ENCODE peak calls at places on chromosomes 2 and 18, in eight cellular contexts. One of them, this sample, is unnamed.

GRCh38 chr2:88580088-88580487 is 47.2 kb downstream of the EIF2AK3 start:
- DNase-seq in SJCRH30: no peak
- DNase-seq in IMR-90: no peak
- DNase-seq in stimulated activated CD4-positive, alpha-beta T cell treated with anti-CD3 and anti-CD28 coated beads, Interleukin-15, amount 100 ng/mL, for 1 hour: no peak
- DNase-seq in smooth muscle cell of the brain vasculature: no peak
- DNase-seq in fibroblast of gingiva: no peak
- DNase-seq in stimulated activated CD8-positive, alpha-beta memory T cell treated with anti-CD3 and anti-CD28 coated beads, Interleukin-7, amount 100 ng/mL, for 1 hour: no peak
- DNase-seq in iris pigment epithelial cell: no peak
- DNase-seq in this sample: no peak

GRCh38 chr2:232875256-232876070 is 5.4 kb downstream of the SNORC start:
- DNase-seq in IMR-90: no peak
- DNase-seq in stimulated activated CD8-positive, alpha-beta memory T cell treated with anti-CD3 and anti-CD28 coated beads, Interleukin-7, amount 100 ng/mL, for 1 hour: no peak
- DNase-seq in fibroblast of gingiva: no peak
- DNase-seq in iris pigment epithelial cell: no peak
- DNase-seq in stimulated activated CD4-positive, alpha-beta T cell treated with anti-CD3 and anti-CD28 coated beads, Interleukin-15, amount 100 ng/mL, for 1 hour: no peak
- DNase-seq in smooth muscle cell of the brain vasculature: no peak
- DNase-seq in SJCRH30: no peak
- DNase-seq in this sample: peak

GRCh38 chr2:239814917-239815637 is 210.1 kb downstream of the NDUFA10 start:
- DNase-seq in smooth muscle cell of the brain vasculature: no peak
- DNase-seq in SJCRH30: no peak
- DNase-seq in stimulated activated CD8-positive, alpha-beta memory T cell treated with anti-CD3 and anti-CD28 coated beads, Interleukin-7, amount 100 ng/mL, for 1 hour: no peak
- DNase-seq in iris pigment epithelial cell: no peak
- DNase-seq in IMR-90: no peak
- DNase-seq in fibroblast of gingiva: no peak
- DNase-seq in stimulated activated CD4-positive, alpha-beta T cell treated with anti-CD3 and anti-CD28 coated beads, Interleukin-15, amount 100 ng/mL, for 1 hour: no peak
- DNase-seq in this sample: peak

GRCh38 chr2:18662689-18663088 is 73.3 kb upstream of the NT5C1B start:
- DNase-seq in fibroblast of gingiva: no peak
- DNase-seq in iris pigment epithelial cell: no peak
- DNase-seq in smooth muscle cell of the brain vasculature: no peak
- DNase-seq in IMR-90: no peak
- DNase-seq in stimulated activated CD8-positive, alpha-beta memory T cell treated with anti-CD3 and anti-CD28 coated beads, Interleukin-7, amount 100 ng/mL, for 1 hour: no peak
- DNase-seq in SJCRH30: no peak
- DNase-seq in stimulated activated CD4-positive, alpha-beta T cell treated with anti-CD3 and anti-CD28 coated beads, Interleukin-15, amount 100 ng/mL, for 1 hour: no peak
- DNase-seq in this sample: no peak

GRCh38 chr2:693606-694005 is 16.4 kb upstream of the TMEM18 start:
- DNase-seq in IMR-90: peak
- DNase-seq in fibroblast of gingiva: no peak
- DNase-seq in iris pigment epithelial cell: peak
- DNase-seq in stimulated activated CD4-positive, alpha-beta T cell treated with anti-CD3 and anti-CD28 coated beads, Interleukin-15, amount 100 ng/mL, for 1 hour: no peak
- DNase-seq in smooth muscle cell of the brain vasculature: no peak
- DNase-seq in SJCRH30: no peak
- DNase-seq in stimulated activated CD8-positive, alpha-beta memory T cell treated with anti-CD3 and anti-CD28 coated beads, Interleukin-7, amount 100 ng/mL, for 1 hour: no peak
- DNase-seq in this sample: no peak

GRCh38 chr18:62486290-62486964 is 36.4 kb upstream of the ZCCHC2 start:
- DNase-seq in SJCRH30: no peak
- DNase-seq in iris pigment epithelial cell: peak
- DNase-seq in smooth muscle cell of the brain vasculature: no peak
- DNase-seq in stimulated activated CD8-positive, alpha-beta memory T cell treated with anti-CD3 and anti-CD28 coated beads, Interleukin-7, amount 100 ng/mL, for 1 hour: no peak
- DNase-seq in stimulated activated CD4-positive, alpha-beta T cell treated with anti-CD3 and anti-CD28 coated beads, Interleukin-15, amount 100 ng/mL, for 1 hour: no peak
- DNase-seq in fibroblast of gingiva: no peak
- DNase-seq in IMR-90: peak
- DNase-seq in this sample: no peak

GRCh38 chr2:8569332-8569930 is 112.4 kb upstream of the ID2 start:
- DNase-seq in stimulated activated CD8-positive, alpha-beta memory T cell treated with anti-CD3 and anti-CD28 coated beads, Interleukin-7, amount 100 ng/mL, for 1 hour: no peak
- DNase-seq in smooth muscle cell of the brain vasculature: no peak
- DNase-seq in SJCRH30: no peak
- DNase-seq in iris pigment epithelial cell: no peak
- DNase-seq in fibroblast of gingiva: no peak
- DNase-seq in stimulated activated CD4-positive, alpha-beta T cell treated with anti-CD3 and anti-CD28 coated beads, Interleukin-15, amount 100 ng/mL, for 1 hour: no peak
- DNase-seq in IMR-90: no peak
- DNase-seq in this sample: no peak

GRCh38 chr2:96108578-96109561 is 7.5 kb downstream of the ADRA2B start:
- DNase-seq in IMR-90: no peak
- DNase-seq in stimulated activated CD4-positive, alpha-beta T cell treated with anti-CD3 and anti-CD28 coated beads, Interleukin-15, amount 100 ng/mL, for 1 hour: no peak
- DNase-seq in iris pigment epithelial cell: no peak
- DNase-seq in SJCRH30: peak
- DNase-seq in stimulated activated CD8-positive, alpha-beta memory T cell treated with anti-CD3 and anti-CD28 coated beads, Interleukin-7, amount 100 ng/mL, for 1 hour: no peak
- DNase-seq in fibroblast of gingiva: no peak
- DNase-seq in smooth muscle cell of the brain vasculature: no peak
- DNase-seq in this sample: peak

GRCh38 chr18:45825258-45825744 is at the start of gene SIGLEC15:
- DNase-seq in stimulated activated CD4-positive, alpha-beta T cell treated with anti-CD3 and anti-CD28 coated beads, Interleukin-15, amount 100 ng/mL, for 1 hour: no peak
- DNase-seq in iris pigment epithelial cell: no peak
- DNase-seq in IMR-90: no peak
- DNase-seq in stimulated activated CD8-positive, alpha-beta memory T cell treated with anti-CD3 and anti-CD28 coated beads, Interleukin-7, amount 100 ng/mL, for 1 hour: no peak
- DNase-seq in SJCRH30: no peak
- DNase-seq in fibroblast of gingiva: no peak
- DNase-seq in smooth muscle cell of the brain vasculature: no peak
- DNase-seq in this sample: no peak

GRCh38 chr18:61992285-61992684 is 99.5 kb upstream of the RNF152 start:
- DNase-seq in SJCRH30: peak
- DNase-seq in smooth muscle cell of the brain vasculature: peak
- DNase-seq in IMR-90: peak
- DNase-seq in iris pigment epithelial cell: peak
- DNase-seq in stimulated activated CD8-positive, alpha-beta memory T cell treated with anti-CD3 and anti-CD28 coated beads, Interleukin-7, amount 100 ng/mL, for 1 hour: no peak
- DNase-seq in fibroblast of gingiva: peak
- DNase-seq in stimulated activated CD4-positive, alpha-beta T cell treated with anti-CD3 and anti-CD28 coated beads, Interleukin-15, amount 100 ng/mL, for 1 hour: no peak
- DNase-seq in this sample: no peak

GRCh38 chr2:169185711-169186110 is 116.3 kb downstream of the DHRS9 start:
- DNase-seq in stimulated activated CD8-positive, alpha-beta memory T cell treated with anti-CD3 and anti-CD28 coated beads, Interleukin-7, amount 100 ng/mL, for 1 hour: no peak
- DNase-seq in stimulated activated CD4-positive, alpha-beta T cell treated with anti-CD3 and anti-CD28 coated beads, Interleukin-15, amount 100 ng/mL, for 1 hour: no peak
- DNase-seq in IMR-90: no peak
- DNase-seq in smooth muscle cell of the brain vasculature: no peak
- DNase-seq in fibroblast of gingiva: no peak
- DNase-seq in SJCRH30: no peak
- DNase-seq in iris pigment epithelial cell: no peak
- DNase-seq in this sample: no peak

GRCh38 chr2:151051584-151052220 is 210.0 kb downstream of the RBM43 start:
- DNase-seq in SJCRH30: peak
- DNase-seq in stimulated activated CD4-positive, alpha-beta T cell treated with anti-CD3 and anti-CD28 coated beads, Interleukin-15, amount 100 ng/mL, for 1 hour: no peak
- DNase-seq in smooth muscle cell of the brain vasculature: peak
- DNase-seq in IMR-90: peak
- DNase-seq in fibroblast of gingiva: peak
- DNase-seq in iris pigment epithelial cell: peak
- DNase-seq in stimulated activated CD8-positive, alpha-beta memory T cell treated with anti-CD3 and anti-CD28 coated beads, Interleukin-7, amount 100 ng/mL, for 1 hour: no peak
- DNase-seq in this sample: no peak

GRCh38 chr2:62042944-62043343 is 137.5 kb downstream of the COMMD1 start:
- DNase-seq in iris pigment epithelial cell: peak
- DNase-seq in stimulated activated CD8-positive, alpha-beta memory T cell treated with anti-CD3 and anti-CD28 coated beads, Interleukin-7, amount 100 ng/mL, for 1 hour: no peak
- DNase-seq in smooth muscle cell of the brain vasculature: no peak
- DNase-seq in fibroblast of gingiva: peak
- DNase-seq in SJCRH30: no peak
- DNase-seq in stimulated activated CD4-positive, alpha-beta T cell treated with anti-CD3 and anti-CD28 coated beads, Interleukin-15, amount 100 ng/mL, for 1 hour: no peak
- DNase-seq in IMR-90: peak
- DNase-seq in this sample: no peak

GRCh38 chr2:10221976-10222870 is 80.5 kb upstream of the HPCAL1 start:
- DNase-seq in iris pigment epithelial cell: no peak
- DNase-seq in stimulated activated CD8-positive, alpha-beta memory T cell treated with anti-CD3 and anti-CD28 coated beads, Interleukin-7, amount 100 ng/mL, for 1 hour: no peak
- DNase-seq in fibroblast of gingiva: no peak
- DNase-seq in stimulated activated CD4-positive, alpha-beta T cell treated with anti-CD3 and anti-CD28 coated beads, Interleukin-15, amount 100 ng/mL, for 1 hour: no peak
- DNase-seq in smooth muscle cell of the brain vasculature: no peak
- DNase-seq in IMR-90: no peak
- DNase-seq in SJCRH30: peak
- DNase-seq in this sample: peak

GRCh38 chr2:142422041-142422440 is 291.2 kb upstream of the LRP1B start:
- DNase-seq in iris pigment epithelial cell: no peak
- DNase-seq in IMR-90: no peak
- DNase-seq in fibroblast of gingiva: no peak
- DNase-seq in stimulated activated CD8-positive, alpha-beta memory T cell treated with anti-CD3 and anti-CD28 coated beads, Interleukin-7, amount 100 ng/mL, for 1 hour: no peak
- DNase-seq in smooth muscle cell of the brain vasculature: no peak
- DNase-seq in SJCRH30: no peak
- DNase-seq in stimulated activated CD4-positive, alpha-beta T cell treated with anti-CD3 and anti-CD28 coated beads, Interleukin-15, amount 100 ng/mL, for 1 hour: no peak
- DNase-seq in this sample: no peak

GRCh38 chr2:171307560-171307959 is 126.2 kb downstream of the METTL8 start:
- DNase-seq in smooth muscle cell of the brain vasculature: no peak
- DNase-seq in IMR-90: no peak
- DNase-seq in SJCRH30: no peak
- DNase-seq in stimulated activated CD8-positive, alpha-beta memory T cell treated with anti-CD3 and anti-CD28 coated beads, Interleukin-7, amount 100 ng/mL, for 1 hour: no peak
- DNase-seq in stimulated activated CD4-positive, alpha-beta T cell treated with anti-CD3 and anti-CD28 coated beads, Interleukin-15, amount 100 ng/mL, for 1 hour: no peak
- DNase-seq in fibroblast of gingiva: no peak
- DNase-seq in iris pigment epithelial cell: no peak
- DNase-seq in this sample: no peak

GRCh38 chr2:134623796-134624195 is 95.0 kb downstream of the TMEM163 start:
- DNase-seq in stimulated activated CD8-positive, alpha-beta memory T cell treated with anti-CD3 and anti-CD28 coated beads, Interleukin-7, amount 100 ng/mL, for 1 hour: no peak
- DNase-seq in SJCRH30: no peak
- DNase-seq in fibroblast of gingiva: no peak
- DNase-seq in smooth muscle cell of the brain vasculature: no peak
- DNase-seq in IMR-90: no peak
- DNase-seq in iris pigment epithelial cell: no peak
- DNase-seq in stimulated activated CD4-positive, alpha-beta T cell treated with anti-CD3 and anti-CD28 coated beads, Interleukin-15, amount 100 ng/mL, for 1 hour: no peak
- DNase-seq in this sample: no peak

GRCh38 chr2:142863485-142863921 is 14.0 kb upstream of the KYNU start:
- DNase-seq in SJCRH30: no peak
- DNase-seq in stimulated activated CD4-positive, alpha-beta T cell treated with anti-CD3 and anti-CD28 coated beads, Interleukin-15, amount 100 ng/mL, for 1 hour: no peak
- DNase-seq in IMR-90: peak
- DNase-seq in iris pigment epithelial cell: peak
- DNase-seq in fibroblast of gingiva: peak
- DNase-seq in smooth muscle cell of the brain vasculature: no peak
- DNase-seq in stimulated activated CD8-positive, alpha-beta memory T cell treated with anti-CD3 and anti-CD28 coated beads, Interleukin-7, amount 100 ng/mL, for 1 hour: no peak
- DNase-seq in this sample: no peak

GRCh38 chr2:18684202-18685040 is 95.1 kb upstream of the NT5C1B start:
- DNase-seq in stimulated activated CD8-positive, alpha-beta memory T cell treated with anti-CD3 and anti-CD28 coated beads, Interleukin-7, amount 100 ng/mL, for 1 hour: no peak
- DNase-seq in fibroblast of gingiva: peak
- DNase-seq in SJCRH30: peak
- DNase-seq in stimulated activated CD4-positive, alpha-beta T cell treated with anti-CD3 and anti-CD28 coated beads, Interleukin-15, amount 100 ng/mL, for 1 hour: no peak
- DNase-seq in smooth muscle cell of the brain vasculature: no peak
- DNase-seq in IMR-90: peak
- DNase-seq in iris pigment epithelial cell: peak
- DNase-seq in this sample: no peak

GRCh38 chr2:85886585-85886984 is 2.2 kb downstream of the ST3GAL5 start:
- DNase-seq in fibroblast of gingiva: peak
- DNase-seq in stimulated activated CD8-positive, alpha-beta memory T cell treated with anti-CD3 and anti-CD28 coated beads, Interleukin-7, amount 100 ng/mL, for 1 hour: no peak
- DNase-seq in iris pigment epithelial cell: peak
- DNase-seq in SJCRH30: peak
- DNase-seq in IMR-90: peak
- DNase-seq in smooth muscle cell of the brain vasculature: no peak
- DNase-seq in stimulated activated CD4-positive, alpha-beta T cell treated with anti-CD3 and anti-CD28 coated beads, Interleukin-15, amount 100 ng/mL, for 1 hour: no peak
- DNase-seq in this sample: peak

GRCh38 chr2:236637691-236638569 is 68.3 kb downstream of the ACKR3 start:
- DNase-seq in iris pigment epithelial cell: no peak
- DNase-seq in smooth muscle cell of the brain vasculature: no peak
- DNase-seq in stimulated activated CD4-positive, alpha-beta T cell treated with anti-CD3 and anti-CD28 coated beads, Interleukin-15, amount 100 ng/mL, for 1 hour: no peak
- DNase-seq in fibroblast of gingiva: no peak
- DNase-seq in stimulated activated CD8-positive, alpha-beta memory T cell treated with anti-CD3 and anti-CD28 coated beads, Interleukin-7, amount 100 ng/mL, for 1 hour: no peak
- DNase-seq in IMR-90: peak
- DNase-seq in SJCRH30: no peak
- DNase-seq in this sample: no peak

GRCh38 chr2:46800218-46800617 is 115.4 kb downstream of the MCFD2 start:
- DNase-seq in stimulated activated CD8-positive, alpha-beta memory T cell treated with anti-CD3 and anti-CD28 coated beads, Interleukin-7, amount 100 ng/mL, for 1 hour: no peak
- DNase-seq in IMR-90: peak
- DNase-seq in iris pigment epithelial cell: peak
- DNase-seq in fibroblast of gingiva: no peak
- DNase-seq in smooth muscle cell of the brain vasculature: no peak
- DNase-seq in SJCRH30: no peak
- DNase-seq in stimulated activated CD4-positive, alpha-beta T cell treated with anti-CD3 and anti-CD28 coated beads, Interleukin-15, amount 100 ng/mL, for 1 hour: no peak
- DNase-seq in this sample: no peak

GRCh38 chr2:138777996-138778395 is 2.2 kb downstream of the NXPH2 start:
- DNase-seq in SJCRH30: peak
- DNase-seq in stimulated activated CD4-positive, alpha-beta T cell treated with anti-CD3 and anti-CD28 coated beads, Interleukin-15, amount 100 ng/mL, for 1 hour: no peak
- DNase-seq in smooth muscle cell of the brain vasculature: no peak
- DNase-seq in fibroblast of gingiva: peak
- DNase-seq in IMR-90: peak
- DNase-seq in stimulated activated CD8-positive, alpha-beta memory T cell treated with anti-CD3 and anti-CD28 coated beads, Interleukin-7, amount 100 ng/mL, for 1 hour: no peak
- DNase-seq in iris pigment epithelial cell: peak
- DNase-seq in this sample: no peak

GRCh38 chr2:176104338-176105077 is 2.6 kb upstream of the HOXD11 start:
- DNase-seq in stimulated activated CD8-positive, alpha-beta memory T cell treated with anti-CD3 and anti-CD28 coated beads, Interleukin-7, amount 100 ng/mL, for 1 hour: no peak
- DNase-seq in fibroblast of gingiva: no peak
- DNase-seq in smooth muscle cell of the brain vasculature: no peak
- DNase-seq in iris pigment epithelial cell: no peak
- DNase-seq in stimulated activated CD4-positive, alpha-beta T cell treated with anti-CD3 and anti-CD28 coated beads, Interleukin-15, amount 100 ng/mL, for 1 hour: no peak
- DNase-seq in IMR-90: no peak
- DNase-seq in SJCRH30: no peak
- DNase-seq in this sample: no peak

GRCh38 chr2:181656450-181657261 is at the start of gene CERKL:
- DNase-seq in fibroblast of gingiva: peak
- DNase-seq in iris pigment epithelial cell: peak
- DNase-seq in stimulated activated CD4-positive, alpha-beta T cell treated with anti-CD3 and anti-CD28 coated beads, Interleukin-15, amount 100 ng/mL, for 1 hour: no peak
- DNase-seq in stimulated activated CD8-positive, alpha-beta memory T cell treated with anti-CD3 and anti-CD28 coated beads, Interleukin-7, amount 100 ng/mL, for 1 hour: no peak
- DNase-seq in IMR-90: peak
- DNase-seq in smooth muscle cell of the brain vasculature: no peak
- DNase-seq in SJCRH30: no peak
- DNase-seq in this sample: peak

GRCh38 chr2:229672021-229672420 is 42.3 kb downstream of the DNER start:
- DNase-seq in stimulated activated CD4-positive, alpha-beta T cell treated with anti-CD3 and anti-CD28 coated beads, Interleukin-15, amount 100 ng/mL, for 1 hour: no peak
- DNase-seq in IMR-90: no peak
- DNase-seq in smooth muscle cell of the brain vasculature: no peak
- DNase-seq in iris pigment epithelial cell: no peak
- DNase-seq in SJCRH30: no peak
- DNase-seq in stimulated activated CD8-positive, alpha-beta memory T cell treated with anti-CD3 and anti-CD28 coated beads, Interleukin-7, amount 100 ng/mL, for 1 hour: no peak
- DNase-seq in fibroblast of gingiva: no peak
- DNase-seq in this sample: no peak

GRCh38 chr2:147623328-147623727 is 221.5 kb upstream of the ACVR2A start:
- DNase-seq in stimulated activated CD4-positive, alpha-beta T cell treated with anti-CD3 and anti-CD28 coated beads, Interleukin-15, amount 100 ng/mL, for 1 hour: no peak
- DNase-seq in SJCRH30: no peak
- DNase-seq in fibroblast of gingiva: no peak
- DNase-seq in stimulated activated CD8-positive, alpha-beta memory T cell treated with anti-CD3 and anti-CD28 coated beads, Interleukin-7, amount 100 ng/mL, for 1 hour: no peak
- DNase-seq in iris pigment epithelial cell: no peak
- DNase-seq in smooth muscle cell of the brain vasculature: no peak
- DNase-seq in IMR-90: no peak
- DNase-seq in this sample: no peak

GRCh38 chr2:222088561-222088960 is 210.2 kb downstream of the PAX3 start:
- DNase-seq in stimulated activated CD4-positive, alpha-beta T cell treated with anti-CD3 and anti-CD28 coated beads, Interleukin-15, amount 100 ng/mL, for 1 hour: no peak
- DNase-seq in smooth muscle cell of the brain vasculature: no peak
- DNase-seq in stimulated activated CD8-positive, alpha-beta memory T cell treated with anti-CD3 and anti-CD28 coated beads, Interleukin-7, amount 100 ng/mL, for 1 hour: no peak
- DNase-seq in SJCRH30: no peak
- DNase-seq in IMR-90: no peak
- DNase-seq in iris pigment epithelial cell: no peak
- DNase-seq in fibroblast of gingiva: no peak
- DNase-seq in this sample: no peak

GRCh38 chr2:165872101-165872791 is 78.2 kb upstream of the GALNT3 start:
- DNase-seq in stimulated activated CD8-positive, alpha-beta memory T cell treated with anti-CD3 and anti-CD28 coated beads, Interleukin-7, amount 100 ng/mL, for 1 hour: no peak
- DNase-seq in IMR-90: peak
- DNase-seq in stimulated activated CD4-positive, alpha-beta T cell treated with anti-CD3 and anti-CD28 coated beads, Interleukin-15, amount 100 ng/mL, for 1 hour: no peak
- DNase-seq in fibroblast of gingiva: no peak
- DNase-seq in iris pigment epithelial cell: no peak
- DNase-seq in SJCRH30: no peak
- DNase-seq in smooth muscle cell of the brain vasculature: no peak
- DNase-seq in this sample: no peak

GRCh38 chr18:63823516-63824219 is 48.5 kb downstream of the SERPINB7 start:
- DNase-seq in smooth muscle cell of the brain vasculature: no peak
- DNase-seq in fibroblast of gingiva: peak
- DNase-seq in iris pigment epithelial cell: peak
- DNase-seq in IMR-90: peak
- DNase-seq in stimulated activated CD8-positive, alpha-beta memory T cell treated with anti-CD3 and anti-CD28 coated beads, Interleukin-7, amount 100 ng/mL, for 1 hour: no peak
- DNase-seq in stimulated activated CD4-positive, alpha-beta T cell treated with anti-CD3 and anti-CD28 coated beads, Interleukin-15, amount 100 ng/mL, for 1 hour: no peak
- DNase-seq in SJCRH30: peak
- DNase-seq in this sample: no peak

GRCh38 chr2:173109253-173110188 is 33.9 kb downstream of the MAP3K20 start:
- DNase-seq in stimulated activated CD8-positive, alpha-beta memory T cell treated with anti-CD3 and anti-CD28 coated beads, Interleukin-7, amount 100 ng/mL, for 1 hour: no peak
- DNase-seq in iris pigment epithelial cell: peak
- DNase-seq in SJCRH30: no peak
- DNase-seq in stimulated activated CD4-positive, alpha-beta T cell treated with anti-CD3 and anti-CD28 coated beads, Interleukin-15, amount 100 ng/mL, for 1 hour: no peak
- DNase-seq in IMR-90: peak
- DNase-seq in smooth muscle cell of the brain vasculature: no peak
- DNase-seq in fibroblast of gingiva: peak
- DNase-seq in this sample: no peak

GRCh38 chr2:72211777-72212515 is 64.3 kb upstream of the CYP26B1 start:
- DNase-seq in IMR-90: peak
- DNase-seq in smooth muscle cell of the brain vasculature: no peak
- DNase-seq in iris pigment epithelial cell: peak
- DNase-seq in fibroblast of gingiva: peak
- DNase-seq in SJCRH30: no peak
- DNase-seq in stimulated activated CD4-positive, alpha-beta T cell treated with anti-CD3 and anti-CD28 coated beads, Interleukin-15, amount 100 ng/mL, for 1 hour: no peak
- DNase-seq in stimulated activated CD8-positive, alpha-beta memory T cell treated with anti-CD3 and anti-CD28 coated beads, Interleukin-7, amount 100 ng/mL, for 1 hour: no peak
- DNase-seq in this sample: no peak

GRCh38 chr2:67215636-67216035 is 181.5 kb upstream of the ETAA1 start:
- DNase-seq in stimulated activated CD4-positive, alpha-beta T cell treated with anti-CD3 and anti-CD28 coated beads, Interleukin-15, amount 100 ng/mL, for 1 hour: no peak
- DNase-seq in stimulated activated CD8-positive, alpha-beta memory T cell treated with anti-CD3 and anti-CD28 coated beads, Interleukin-7, amount 100 ng/mL, for 1 hour: no peak
- DNase-seq in SJCRH30: no peak
- DNase-seq in fibroblast of gingiva: no peak
- DNase-seq in iris pigment epithelial cell: no peak
- DNase-seq in smooth muscle cell of the brain vasculature: no peak
- DNase-seq in IMR-90: peak
- DNase-seq in this sample: no peak

GRCh38 chr2:128347701-128348504 is 29.2 kb upstream of the HS6ST1 start:
- DNase-seq in SJCRH30: no peak
- DNase-seq in iris pigment epithelial cell: no peak
- DNase-seq in fibroblast of gingiva: peak
- DNase-seq in smooth muscle cell of the brain vasculature: peak
- DNase-seq in IMR-90: peak
- DNase-seq in stimulated activated CD8-positive, alpha-beta memory T cell treated with anti-CD3 and anti-CD28 coated beads, Interleukin-7, amount 100 ng/mL, for 1 hour: no peak
- DNase-seq in stimulated activated CD4-positive, alpha-beta T cell treated with anti-CD3 and anti-CD28 coated beads, Interleukin-15, amount 100 ng/mL, for 1 hour: no peak
- DNase-seq in this sample: no peak

This sample was measured in upper lobe of right lung.